ENCODE peak calls at places on chromosome 1, in four cellular contexts. E, Y, R and I are unnamed samples.

GRCh38 chr1:183287191-183287675 is 101.2 kb downstream of the LAMC2 start:
- DNase-seq in E (no peak), Y (peak; percentile 23), R (no peak), I (peak; percentile 26)

GRCh38 chr1:27719286-27720251 is 6.2 kb upstream of the FAM76A start:
- DNase-seq in E (peak; percentile 9), R (no peak), Y (no peak), I (no peak)

GRCh38 chr1:112141301-112141700 is 151.8 kb upstream of the KCND3 start:
- DNase-seq in Y (no peak), E (no peak), R (no peak), I (no peak)

GRCh38 chr1:199742547-199742946 is 285.0 kb upstream of the NR5A2 start:
- DNase-seq in Y (no peak), R (no peak), E (peak; percentile 76), I (no peak)

GRCh38 chr1:155319536-155319935 is 1.2 kb upstream of the RUSC1 start:
- DNase-seq in E (no peak), Y (no peak), R (no peak), I (no peak)

GRCh38 chr1:109775408-109775807 is 11.7 kb upstream of the EPS8L3 start:
- DNase-seq in Y (no peak), E (no peak), R (no peak), I (no peak)

GRCh38 chr1:29592731-29593130 is 356.4 kb downstream of the PTPRU start:
- DNase-seq in Y (no peak), E (peak; percentile 4), R (no peak), I (no peak)

GRCh38 chr1:15139654-15140350 is 13.7 kb upstream of the TMEM51 start:
- DNase-seq in Y (no peak), R (no peak), E (no peak), I (no peak)

GRCh38 chr1:237318748-237319147 is 276.8 kb downstream of the RYR2 start:
- DNase-seq in R (no peak), E (no peak), Y (no peak), I (no peak)

GRCh38 chr1:64223329-64224151 is 20.1 kb downstream of the UBE2U start:
- DNase-seq in E (peak; percentile 84), R (no peak), Y (no peak), I (no peak)

GRCh38 chr1:24118410-24119242 is 6.7 kb upstream of the MYOM3 start:
- DNase-seq in R (no peak), Y (peak; percentile 66), E (no peak), I (no peak)

GRCh38 chr1:17427696-17428660 is 11.5 kb downstream of the RCC2 start:
- DNase-seq in Y (no peak), R (no peak), E (no peak), I (no peak)

GRCh38 chr1:40094481-40095110 is 2.5 kb downstream of the PPT1 start:
- DNase-seq in R (no peak), Y (no peak), E (no peak), I (no peak)

GRCh38 chr1:202981939-202982338 is 14.9 kb upstream of the CYB5R1 start:
- DNase-seq in Y (no peak), E (no peak), R (no peak), I (no peak)

GRCh38 chr1:228280961-228281591 is 73.2 kb downstream of the OBSCN start:
- DNase-seq in R (no peak), E (no peak), Y (no peak), I (no peak)

GRCh38 chr1:39822146-39822545 is 33.5 kb upstream of the BMP8B start:
- DNase-seq in E (no peak), Y (no peak), R (no peak), I (no peak)

GRCh38 chr1:118960026-118960561 is 28.0 kb downstream of the TBX15 start:
- DNase-seq in Y (peak; percentile 17), R (no peak), E (no peak), I (no peak)

GRCh38 chr1:227938911-227939790 is 8.6 kb downstream of the WNT9A start:
- DNase-seq in Y (no peak), R (peak; percentile 3), E (no peak), I (no peak)

GRCh38 chr1:98367426-98367825 is 294.1 kb upstream of the SNX7 start:
- DNase-seq in Y (no peak), R (no peak), E (no peak), I (no peak)

GRCh38 chr1:200556005-200556404 is 64.5 kb downstream of the KIF14 start:
- DNase-seq in Y (no peak), E (peak; percentile 15), R (no peak), I (no peak)

GRCh38 chr1:200090252-200091159 is 63.0 kb downstream of the NR5A2 start:
- DNase-seq in R (no peak), Y (no peak), E (peak; percentile 24), I (no peak)

GRCh38 chr1:184836934-184837698 is 82.5 kb upstream of the EDEM3 start:
- DNase-seq in E (no peak), Y (no peak), R (no peak), I (peak; percentile 76)

GRCh38 chr1:244113532-244114320 is 62.6 kb downstream of the ZBTB18 start:
- DNase-seq in R (no peak), Y (no peak), E (peak; percentile 88), I (no peak)

GRCh38 chr1:228039504-228039903 is 32.7 kb downstream of the WNT3A start:
- DNase-seq in E (no peak), Y (no peak), R (no peak), I (no peak)

GRCh38 chr1:54289061-54289938 is 89.3 kb downstream of the MRPL37 start:
- DNase-seq in R (no peak), Y (no peak), E (peak; percentile 31), I (no peak)

GRCh38 chr1:10178602-10179407 is 31.6 kb upstream of the KIF1B start:
- DNase-seq in Y (no peak), R (no peak), E (no peak), I (no peak)

GRCh38 chr1:92168657-92169056 is 49.1 kb upstream of the C1orf146 start:
- DNase-seq in E (no peak), Y (no peak), R (no peak), I (peak; percentile 62)

GRCh38 chr1:165915480-165916395 is 88.3 kb downstream of the UCK2 start:
- DNase-seq in R (no peak), Y (no peak), E (no peak), I (no peak)

GRCh38 chr1:241701483-241702290 is 49.6 kb downstream of the WDR64 start:
- DNase-seq in R (no peak), Y (no peak), E (peak; percentile 64), I (no peak)

GRCh38 chr1:42316292-42316691 is 18.7 kb downstream of the FOXJ3 start:
- DNase-seq in E (no peak), R (no peak), Y (no peak), I (no peak)

GRCh38 chr1:46735708-46736324 is 16.9 kb upstream of the EFCAB14 start:
- DNase-seq in E (peak; percentile 49), R (no peak), Y (peak; percentile 53), I (no peak)